ENCODE peak calls at places on chromosomes 6 and 20, in ten cellular contexts. C is coronary artery; Q is activated CD4-positive, CD25-positive, alpha-beta regulatory T cell; O is putamen; D is fibroblast of pulmonary artery; J is activated naive CD4-positive, alpha-beta T cell; U is RPMI8226; A is fibroblast of mammary gland; R is NCI-H524; Z is hypothalamus. S is an unnamed sample.

GRCh38 chr6:1634081-1634480 is 24.4 kb downstream of the FOXC1 start:
- DNase-seq in C (no peak), Q (no peak), O (no peak), D (no peak), J (no peak), U (no peak), A (no peak), R (no peak), Z (no peak), S (no peak)

GRCh38 chr20:7031222-7031621 is 263.7 kb downstream of the BMP2 start:
- DNase-seq in C (no peak), Q (no peak), O (no peak), D (no peak), J (no peak), U (peak), A (no peak), R (peak), Z (no peak), S (no peak)

GRCh38 chr20:44517454-44517853 is 4.4 kb downstream of the SERINC3 start:
- DNase-seq in C (no peak), Q (no peak), O (no peak), D (no peak), J (no peak), U (no peak), A (no peak), R (no peak), Z (no peak), S (no peak)

GRCh38 chr6:44257753-44258324 is 511 bp upstream of the SLC35B2 start:
- DNase-seq in C (no peak), Q (no peak), O (no peak), D (no peak), J (no peak), U (no peak), A (no peak), R (peak), Z (no peak), S (no peak)

GRCh38 chr20:11766961-11767360 is 150.7 kb upstream of the BTBD3 start:
- DNase-seq in C (no peak), Q (no peak), O (no peak), D (no peak), J (no peak), U (no peak), A (no peak), R (no peak), Z (no peak), S (no peak)

GRCh38 chr6:128784266-128784665 is 98.7 kb upstream of the LAMA2 start:
- DNase-seq in C (no peak), Q (no peak), O (no peak), D (no peak), J (no peak), U (no peak), A (no peak), R (peak), Z (no peak), S (no peak)

GRCh38 chr6:35583893-35584688 is 71.4 kb upstream of the TULP1 start:
- DNase-seq in C (no peak), Q (peak), O (peak), D (peak), J (peak), U (peak), A (peak), R (peak), Z (peak), S (peak)

GRCh38 chr6:25173951-25174474 is 105.2 kb upstream of the CARMIL1 start:
- DNase-seq in C (no peak), Q (no peak), O (no peak), D (peak), J (no peak), U (no peak), A (peak), R (peak), Z (no peak), S (peak)

GRCh38 chr6:44621846-44622245 is 234.3 kb downstream of the CDC5L start:
- DNase-seq in C (no peak), Q (no peak), O (no peak), D (peak), J (no peak), U (no peak), A (no peak), R (no peak), Z (no peak), S (peak)

GRCh38 chr6:113694278-113695077 is 162.7 kb upstream of the MARCKS start:
- DNase-seq in C (no peak), Q (no peak), O (no peak), D (no peak), J (no peak), U (no peak), A (peak), R (no peak), Z (no peak), S (peak)

GRCh38 chr20:39045676-39046075 is 83.5 kb downstream of the DHX35 start:
- DNase-seq in C (no peak), Q (no peak), O (no peak), D (no peak), J (no peak), U (no peak), A (no peak), R (no peak), Z (no peak), S (no peak)

GRCh38 chr6:25882066-25882496 is 8.0 kb upstream of the SLC17A3 start:
- DNase-seq in C (no peak), Q (no peak), O (no peak), D (no peak), J (no peak), U (peak), A (no peak), R (no peak), Z (no peak), S (no peak)

GRCh38 chr6:15063253-15063853 is 182.5 kb upstream of the JARID2 start:
- DNase-seq in C (no peak), Q (no peak), O (peak), D (peak), J (no peak), U (peak), A (peak), R (no peak), Z (no peak), S (peak)

GRCh38 chr6:74222768-74223321 is 526.8 kb downstream of the CD109 start:
- DNase-seq in C (no peak), Q (no peak), O (no peak), D (no peak), J (no peak), U (no peak), A (peak), R (no peak), Z (no peak), S (no peak)

GRCh38 chr6:64860203-64860602 is 846.8 kb downstream of the EYS start:
- DNase-seq in C (no peak), Q (no peak), O (no peak), D (no peak), J (no peak), U (no peak), A (no peak), R (no peak), Z (no peak), S (no peak)

GRCh38 chr20:22452442-22453011 is 131.8 kb downstream of the FOXA2 start:
- DNase-seq in C (no peak), Q (no peak), O (no peak), D (no peak), J (no peak), U (no peak), A (no peak), R (no peak), Z (no peak), S (no peak)

GRCh38 chr6:36235309-36235708 is 34.6 kb upstream of the PNPLA1 start:
- DNase-seq in C (no peak), Q (no peak), O (no peak), D (no peak), J (no peak), U (no peak), A (no peak), R (no peak), Z (no peak), S (no peak)

GRCh38 chr6:168888786-168889345 is 364.8 kb downstream of the THBS2 start:
- DNase-seq in C (no peak), Q (no peak), O (no peak), D (no peak), J (no peak), U (no peak), A (no peak), R (no peak), Z (no peak), S (no peak)

GRCh38 chr6:106315765-106316375 is 9.7 kb downstream of the ATG5 start:
- DNase-seq in C (no peak), Q (no peak), O (peak), D (no peak), J (no peak), U (no peak), A (peak), R (no peak), Z (no peak), S (no peak)

GRCh38 chr6:97282238-97282725 is 734 bp downstream of the MMS22L start:
- DNase-seq in C (no peak), Q (no peak), O (no peak), D (peak), J (no peak), U (peak), A (peak), R (peak), Z (no peak), S (no peak)

GRCh38 chr20:39623584-39624234 is 661.6 kb downstream of the DHX35 start:
- DNase-seq in C (no peak), Q (no peak), O (no peak), D (no peak), J (no peak), U (no peak), A (peak), R (no peak), Z (no peak), S (no peak)

GRCh38 chr6:75143186-75143585 is 62.7 kb downstream of the COL12A1 start:
- DNase-seq in C (no peak), Q (no peak), O (no peak), D (peak), J (no peak), U (no peak), A (peak), R (no peak), Z (no peak), S (no peak)

S was measured in NCI-H226.